ENCODE peak calls at places on chromosome 13, in four cellular contexts. T is NCI-H2029 treated with DMSO at 0.1 percent for 48 hours; R is activated naive CD4-positive, alpha-beta T cell treated with Interleukin-2 at 50 U/mL for 16 hours; L is mucosa of descending colon. N is an unnamed sample.

GRCh38 chr13:75635621-75636338 is at the start of gene LMO7:
- DNase-seq in T (no peak), R (peak; percentile 50), L (no peak), N (no peak)

GRCh38 chr13:113860579-113861432 is 3.1 kb downstream of the GAS6 start:
- DNase-seq in T (no peak), R (no peak), L (peak; percentile 88), N (no peak)

GRCh38 chr13:32233062-32233461 is 82.1 kb downstream of the ZAR1L start:
- DNase-seq in T (no peak), R (no peak), L (no peak), N (no peak)

GRCh38 chr13:81916471-81916870 is 1575.5 kb upstream of the SPRY2 start:
- DNase-seq in T (no peak), R (no peak), L (no peak), N (no peak)

GRCh38 chr13:101845501-101846012 is 393.1 kb downstream of the ITGBL1 start:
- DNase-seq in T (no peak), R (no peak), L (no peak), N (no peak)

GRCh38 chr13:106088094-106088493 is 447.4 kb downstream of the EFNB2 start:
- DNase-seq in T (no peak), R (no peak), L (no peak), N (no peak)

GRCh38 chr13:36675213-36675536 is 1.4 kb downstream of the SERTM1 start:
- DNase-seq in T (no peak), R (no peak), L (no peak), N (no peak)

GRCh38 chr13:76939215-76939614 is 9.1 kb upstream of the ACOD1 start:
- DNase-seq in T (no peak), R (no peak), L (no peak), N (no peak)

GRCh38 chr13:21338651-21339278 is 120.3 kb downstream of the ZDHHC20 start:
- DNase-seq in T (peak; percentile 35), R (no peak), L (no peak), N (no peak)